ENCODE peak calls at places on chromosomes 16 and 17, in seven cellular contexts. X, G, O, S, I, E and W are unnamed samples.

GRCh38 chr16:23348579-23349469 is 46.7 kb downstream of the SCNN1B start:
- DNase-seq in I (no peak), G (no peak), S (no peak), X (peak), O (no peak), E (peak), W (no peak)

GRCh38 chr16:56356276-56357241 is 68.8 kb downstream of the AMFR start:
- DNase-seq in X (peak), I (peak), S (peak), E (peak), G (peak), O (peak), W (peak)

GRCh38 chr16:69838417-69838990 is 76.4 kb downstream of the WWP2 start:
- DNase-seq in O (no peak), I (no peak), G (no peak), S (no peak), E (no peak), X (no peak), W (no peak)

GRCh38 chr16:88064889-88065746 is 113.9 kb downstream of the BANP start:
- DNase-seq in X (no peak), G (no peak), S (no peak), E (no peak), I (no peak), O (no peak), W (no peak)

GRCh38 chr16:70561623-70562022 is 38.0 kb downstream of the SF3B3 start:
- DNase-seq in S (no peak), E (no peak), O (no peak), G (no peak), I (no peak), X (no peak), W (no peak)

GRCh38 chr16:3501783-3502400 is 1.1 kb downstream of the CLUAP1 start:
- DNase-seq in G (no peak), S (no peak), X (no peak), I (no peak), O (no peak), E (no peak), W (no peak)

GRCh38 chr17:40782450-40782849 is at the start of gene KRT27:
- DNase-seq in O (no peak), G (no peak), X (no peak), S (no peak), E (no peak), I (no peak), W (no peak)

GRCh38 chr17:47223007-47223406 is 13.9 kb downstream of the MYL4 start:
- DNase-seq in X (no peak), O (no peak), E (no peak), S (no peak), I (no peak), G (no peak), W (no peak)

GRCh38 chr17:45143767-45144198 is 4.5 kb upstream of the HEXIM1 start:
- DNase-seq in S (no peak), G (no peak), E (peak), I (no peak), X (no peak), O (peak), W (no peak)

GRCh38 chr16:89478576-89479221 is 11.7 kb downstream of the ANKRD11 start:
- DNase-seq in G (no peak), X (no peak), S (peak), E (no peak), O (no peak), I (no peak), W (no peak)

GRCh38 chr17:48134912-48135480 is 27.4 kb downstream of the SNX11 start:
- DNase-seq in G (no peak), O (no peak), S (no peak), X (no peak), I (no peak), E (peak), W (no peak)

GRCh38 chr16:58506241-58507194 is 6.6 kb downstream of the NDRG4 start:
- DNase-seq in I (no peak), X (no peak), S (no peak), O (peak), G (no peak), E (no peak), W (no peak)

GRCh38 chr17:61409301-61410099 is 9.9 kb downstream of the TBX2 start:
- DNase-seq in I (no peak), E (peak), G (peak), O (peak), S (no peak), X (no peak), W (peak)

GRCh38 chr17:64502809-64503208 is 3.3 kb downstream of the DDX5 start:
- DNase-seq in O (no peak), S (no peak), I (no peak), G (no peak), X (no peak), E (no peak), W (no peak)

GRCh38 chr16:54466233-54466632 is 179.6 kb upstream of the IRX3 start:
- DNase-seq in O (no peak), E (no peak), G (no peak), S (no peak), X (no peak), I (no peak), W (no peak)

GRCh38 chr17:70804161-70804560 is 634.8 kb downstream of the KCNJ2 start:
- DNase-seq in X (no peak), I (no peak), G (no peak), S (no peak), E (no peak), O (no peak), W (no peak)

GRCh38 chr17:75970011-75970523 is 8.9 kb downstream of the ACOX1 start:
- DNase-seq in O (peak), S (no peak), G (no peak), X (no peak), I (no peak), E (peak), W (no peak)

GRCh38 chr17:27588354-27588753 is 42.6 kb upstream of the LGALS9 start:
- DNase-seq in G (no peak), S (no peak), I (no peak), X (no peak), O (no peak), E (no peak), W (no peak)

GRCh38 chr17:74842599-74843351 is 16.9 kb downstream of the GRIN2C start:
- DNase-seq in I (no peak), O (peak), G (no peak), X (no peak), S (peak), E (peak), W (peak)

GRCh38 chr16:64094992-64095579 is 1026.8 kb downstream of the CDH11 start:
- DNase-seq in O (no peak), X (no peak), E (no peak), S (no peak), I (no peak), G (no peak), W (no peak)

GRCh38 chr16:76797457-76797856 is 393.5 kb upstream of the MON1B start:
- DNase-seq in G (no peak), I (no peak), S (no peak), X (no peak), O (no peak), E (no peak), W (no peak)

GRCh38 chr17:49913226-49914095 is 55.5 kb upstream of the DLX4 start:
- DNase-seq in E (peak), X (no peak), S (no peak), I (no peak), G (no peak), O (no peak), W (no peak)

GRCh38 chr16:87780385-87780989 is 14.7 kb upstream of the KLHDC4 start:
- DNase-seq in O (no peak), I (peak), X (no peak), S (no peak), G (no peak), E (peak), W (no peak)

GRCh38 chr16:89918453-89919347 is at the start of gene MC1R:
- DNase-seq in O (peak), E (peak), G (peak), S (peak), X (no peak), I (no peak), W (peak)

GRCh38 chr17:2030779-2031163 is 818 bp downstream of the DPH1 start:
- DNase-seq in O (no peak), E (peak), X (no peak), I (no peak), G (no peak), S (no peak), W (no peak)

GRCh38 chr17:80095038-80095843 is 6.1 kb upstream of the GAA start:
- DNase-seq in O (no peak), I (no peak), S (no peak), X (no peak), G (no peak), E (no peak), W (no peak)

GRCh38 chr16:57061084-57061905 is 31.1 kb upstream of the CPNE2 start:
- DNase-seq in X (no peak), G (no peak), I (no peak), E (no peak), O (peak), S (peak), W (no peak)

GRCh38 chr16:11556945-11557720 is 29.6 kb downstream of the LITAF start:
- DNase-seq in S (no peak), E (no peak), O (no peak), X (no peak), I (no peak), G (no peak), W (no peak)

GRCh38 chr16:75176926-75177325 is 28.6 kb downstream of the ZFP1 start:
- DNase-seq in G (no peak), O (no peak), E (no peak), X (no peak), S (no peak), I (no peak), W (no peak)
- TF ChIP-seq POLR2AphosphoS5 in G (no peak), O (no peak), E (no peak), X (no peak), S (no peak), I (no peak), W (no peak)

GRCh38 chr17:53313746-53314145 is 509.0 kb upstream of the KIF2B start:
- DNase-seq in I (no peak), X (no peak), G (no peak), O (no peak), S (no peak), E (no peak), W (no peak)
- TF ChIP-seq TAF1 in I (no peak), X (no peak), G (no peak), O (no peak), S (no peak), E (no peak), W (no peak)

DNA sequence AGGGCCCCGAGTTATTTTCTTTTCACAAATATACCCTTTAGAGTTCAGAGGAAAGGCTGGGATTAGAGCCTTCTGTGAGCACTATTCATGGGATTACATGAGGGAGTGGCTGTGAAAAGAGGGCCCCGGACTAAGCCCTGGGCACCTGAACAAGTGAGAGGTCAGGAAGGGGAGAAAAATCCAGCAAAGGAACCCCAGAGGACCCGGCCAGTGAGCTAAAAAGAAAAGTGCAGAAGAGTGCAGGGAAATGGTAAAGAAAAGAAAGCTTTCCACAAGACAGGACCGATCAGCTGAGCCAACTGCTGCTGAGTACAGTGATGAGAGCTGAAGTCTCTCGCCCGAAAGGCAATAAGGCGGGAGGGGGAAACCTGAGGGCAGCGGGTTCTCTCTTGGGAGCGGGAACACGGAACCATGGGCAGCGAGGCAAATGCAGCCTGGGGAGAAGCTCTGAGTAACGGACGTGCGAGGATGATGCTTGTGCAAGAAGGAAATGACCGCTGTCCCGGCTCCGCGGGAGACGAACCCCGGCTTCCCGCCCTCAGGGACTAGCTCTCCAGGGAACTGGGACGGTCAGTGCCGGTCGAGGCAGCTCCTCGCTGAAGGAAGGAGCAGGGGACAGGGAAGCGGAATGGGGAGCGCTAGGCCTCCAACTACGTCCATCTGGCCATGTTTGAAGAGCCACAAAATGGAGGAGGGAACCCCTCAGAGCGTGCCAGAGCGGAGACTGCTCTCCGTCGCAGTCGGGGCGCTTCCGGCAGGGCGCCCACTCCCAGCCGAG is 665 bp upstream of the ALDH3A2 start:
- DNase-seq in O (no peak), E (no peak), G (peak), S (peak), X (no peak), I (peak), W (peak)
- TF ChIP-seq POLR2AphosphoS5 in O (no peak), E (no peak), G (no peak), S (no peak), X (no peak), I (no peak), W (no peak)

GRCh38 chr17:77128895-77129567 is 11.7 kb upstream of the SEC14L1 start:
- DNase-seq in X (no peak), E (no peak), I (no peak), G (no peak), O (no peak), S (no peak), W (no peak)
- TF ChIP-seq TAF1 in X (no peak), E (no peak), I (no peak), G (no peak), O (no peak), S (no peak), W (no peak)

GRCh38 chr17:15999974-16000827 is 577 bp downstream of the TTC19 start:
- DNase-seq in G (no peak), I (no peak), S (peak), X (no peak), O (no peak), E (peak), W (no peak)
- TF ChIP-seq POLR2AphosphoS5 in G (no peak), I (no peak), S (no peak), X (no peak), O (no peak), E (no peak), W (no peak)

DNA sequence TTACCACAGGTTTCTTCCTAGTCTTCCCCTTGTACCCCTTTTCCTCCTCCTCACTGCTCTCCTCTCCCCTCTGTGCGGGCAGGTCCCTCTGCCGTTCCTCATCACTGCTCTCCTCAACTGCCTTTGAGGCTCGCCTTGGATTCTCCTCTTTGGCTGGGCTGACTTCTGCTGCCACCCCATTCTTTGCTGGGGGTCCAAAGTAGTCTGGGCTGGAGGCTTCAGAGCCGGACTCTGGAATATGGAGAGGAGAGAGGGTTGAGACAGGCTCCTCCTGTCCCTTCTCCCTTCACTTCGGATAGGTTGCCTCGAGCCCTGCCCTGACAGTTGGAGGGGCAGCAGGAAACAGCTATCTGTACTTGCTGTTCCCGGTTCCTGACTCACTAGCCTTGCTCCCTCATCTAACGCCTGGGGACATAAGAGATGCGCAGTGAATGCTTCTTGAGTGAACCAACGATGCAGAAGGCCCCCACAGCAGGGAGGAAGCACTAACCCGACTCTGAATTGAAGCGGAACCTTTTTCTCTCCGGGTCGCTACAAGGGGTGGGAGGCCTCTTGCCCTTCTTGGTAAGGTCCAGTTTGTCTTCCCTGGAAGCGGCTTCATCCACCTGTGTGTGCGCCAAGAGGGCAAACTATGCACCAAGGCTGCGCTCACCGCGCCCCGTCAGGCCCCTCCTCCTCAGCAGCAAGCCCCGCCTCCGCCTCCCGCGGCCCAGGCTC is 646 bp downstream of the HIRIP3 start:
- DNase-seq in G (no peak), S (no peak), O (peak), X (no peak), I (no peak), E (peak), W (no peak)
- TF ChIP-seq TAF1 in G (no peak), S (no peak), O (no peak), X (no peak), I (no peak), E (no peak), W (no peak)